ENCODE peak calls at places on chromosomes 6 and 20, in four cellular contexts. One of them, this sample, is unnamed. For H3K9me3, the result is how much of the 10 kb centered on the place peaks cover.

GRCh38 chr6:158027590-158028285 is 46.1 kb downstream of the SYNJ2 start:
- DNase-seq in upper lobe of left lung: no peak
- DNase-seq in H9: no peak
- DNase-seq in body of pancreas: no peak
- DNase-seq in this sample: no peak

GRCh38 chr6:26064619-26065257 is 22.5 kb upstream of the HFE start:
- DNase-seq in body of pancreas: peak
- DNase-seq in upper lobe of left lung: no peak
- DNase-seq in H9: no peak
- DNase-seq in this sample: no peak

GRCh38 chr20:57397693-57398108 is 6.5 kb downstream of the RBM38 start:
- DNase-seq in H9: no peak
- DNase-seq in body of pancreas: no peak
- DNase-seq in upper lobe of left lung: no peak
- DNase-seq in this sample: peak

GRCh38 chr6:75643173-75643572 is 41.5 kb downstream of the SENP6 start:
- DNase-seq in H9: no peak
- DNase-seq in upper lobe of left lung: no peak
- DNase-seq in body of pancreas: no peak
- DNase-seq in this sample: no peak

GRCh38 chr6:211856-212497 is 80.3 kb upstream of the DUSP22 start:
- DNase-seq in H9: no peak
- DNase-seq in body of pancreas: no peak
- DNase-seq in upper lobe of left lung: no peak
- DNase-seq in this sample: no peak

GRCh38 chr6:132887204-132887603 is 72.8 kb downstream of the RPS12 start:
- DNase-seq in H9: no peak
- DNase-seq in upper lobe of left lung: no peak
- DNase-seq in body of pancreas: no peak
- DNase-seq in this sample: no peak

GRCh38 chr6:16140607-16141006 is 11.7 kb downstream of the MYLIP start:
- DNase-seq in upper lobe of left lung: no peak
- DNase-seq in H9: no peak
- DNase-seq in body of pancreas: no peak
- DNase-seq in this sample: no peak

GRCh38 chr20:9478801-9479200 is 35.6 kb upstream of the LAMP5 start:
- DNase-seq in body of pancreas: no peak
- DNase-seq in H9: no peak
- DNase-seq in upper lobe of left lung: no peak
- DNase-seq in this sample: no peak

GRCh38 chr20:48797275-48797825 is 30.4 kb downstream of the PREX1 start:
- DNase-seq in body of pancreas: no peak
- DNase-seq in upper lobe of left lung: peak
- DNase-seq in H9: no peak
- DNase-seq in this sample: no peak

GRCh38 chr20:19786311-19786710 is 28.3 kb downstream of the RIN2 start:
- DNase-seq in upper lobe of left lung: no peak
- DNase-seq in body of pancreas: no peak
- DNase-seq in H9: peak
- DNase-seq in this sample: no peak

GRCh38 chr20:9363673-9364072 is 150.7 kb upstream of the LAMP5 start:
- DNase-seq in H9: no peak
- DNase-seq in upper lobe of left lung: no peak
- DNase-seq in body of pancreas: no peak
- DNase-seq in this sample: no peak

GRCh38 chr6:4351857-4352669 is 216.7 kb upstream of the ECI2 start:
- DNase-seq in upper lobe of left lung: no peak
- DNase-seq in body of pancreas: peak
- DNase-seq in H9: no peak
- DNase-seq in this sample: no peak

GRCh38 chr6:43717822-43718221 is 30.2 kb upstream of the MRPS18A start:
- DNase-seq in upper lobe of left lung: peak
- DNase-seq in body of pancreas: no peak
- DNase-seq in H9: no peak
- DNase-seq in this sample: no peak

GRCh38 chr6:1620504-1621327 is 11.0 kb downstream of the FOXC1 start:
- DNase-seq in H9: no peak
- DNase-seq in body of pancreas: no peak
- DNase-seq in upper lobe of left lung: peak
- DNase-seq in this sample: no peak

GRCh38 chr6:17966451-17966850 is 21.0 kb downstream of the KIF13A start:
- DNase-seq in H9: no peak
- DNase-seq in upper lobe of left lung: no peak
- DNase-seq in body of pancreas: no peak
- DNase-seq in this sample: no peak

GRCh38 chr20:10675456-10675848 is 1.7 kb upstream of the JAG1 start:
- DNase-seq in body of pancreas: no peak
- DNase-seq in upper lobe of left lung: no peak
- DNase-seq in H9: no peak
- DNase-seq in this sample: no peak

GRCh38 chr6:21733311-21733710 is 139.8 kb downstream of the SOX4 start:
- DNase-seq in body of pancreas: no peak
- DNase-seq in upper lobe of left lung: no peak
- DNase-seq in H9: no peak
- DNase-seq in this sample: no peak

GRCh38 chr6:154887051-154887450 is 108.1 kb upstream of the TIAM2 start:
- DNase-seq in upper lobe of left lung: no peak
- DNase-seq in H9: no peak
- DNase-seq in body of pancreas: no peak
- DNase-seq in this sample: no peak

GRCh38 chr6:11298651-11299420 is 66.4 kb upstream of the NEDD9 start:
- DNase-seq in body of pancreas: peak
- DNase-seq in H9: peak
- DNase-seq in upper lobe of left lung: no peak
- DNase-seq in this sample: no peak

GRCh38 chr20:48544402-48545333 is 283.1 kb downstream of the PREX1 start:
- DNase-seq in upper lobe of left lung: no peak
- DNase-seq in body of pancreas: no peak
- DNase-seq in H9: no peak
- DNase-seq in this sample: no peak

GRCh38 chr6:2740601-2741000 is 10.1 kb downstream of the MYLK4 start:
- DNase-seq in body of pancreas: no peak
- DNase-seq in H9: no peak
- DNase-seq in upper lobe of left lung: no peak
- DNase-seq in this sample: no peak

GRCh38 chr6:128822271-128822670 is 60.7 kb upstream of the LAMA2 start:
- DNase-seq in body of pancreas: no peak
- DNase-seq in H9: no peak
- DNase-seq in upper lobe of left lung: no peak
- DNase-seq in this sample: no peak

GRCh38 chr20:61589055-61589385 is 337.0 kb downstream of the CDH4 start:
- DNase-seq in upper lobe of left lung: no peak
- DNase-seq in body of pancreas: no peak
- DNase-seq in H9: no peak
- DNase-seq in this sample: no peak

GRCh38 chr20:2984028-2984501 is 59.4 kb upstream of the GNRH2 start:
- DNase-seq in body of pancreas: no peak
- DNase-seq in H9: no peak
- DNase-seq in upper lobe of left lung: no peak
- DNase-seq in this sample: no peak

GRCh38 chr6:9745966-9746365 is 668.9 kb downstream of the TFAP2A start:
- DNase-seq in H9: no peak
- DNase-seq in upper lobe of left lung: no peak
- DNase-seq in body of pancreas: no peak
- DNase-seq in this sample: no peak

GRCh38 chr6:130466744-130467052 is 100.9 kb downstream of the TMEM200A start:
- DNase-seq in upper lobe of left lung: no peak
- DNase-seq in H9: no peak
- DNase-seq in body of pancreas: no peak
- DNase-seq in this sample: no peak

GRCh38 chr6:78157606-78158005 is 504.8 kb downstream of the MEI4 start:
- DNase-seq in upper lobe of left lung: no peak
- DNase-seq in body of pancreas: no peak
- DNase-seq in H9: no peak
- DNase-seq in this sample: no peak
- H3K9me3 ChIP-seq in upper lobe of left lung: under half
- H3K9me3 ChIP-seq in body of pancreas: under half
- H3K9me3 ChIP-seq in H9: under half
- H3K9me3 ChIP-seq in this sample: under half

DNA sequence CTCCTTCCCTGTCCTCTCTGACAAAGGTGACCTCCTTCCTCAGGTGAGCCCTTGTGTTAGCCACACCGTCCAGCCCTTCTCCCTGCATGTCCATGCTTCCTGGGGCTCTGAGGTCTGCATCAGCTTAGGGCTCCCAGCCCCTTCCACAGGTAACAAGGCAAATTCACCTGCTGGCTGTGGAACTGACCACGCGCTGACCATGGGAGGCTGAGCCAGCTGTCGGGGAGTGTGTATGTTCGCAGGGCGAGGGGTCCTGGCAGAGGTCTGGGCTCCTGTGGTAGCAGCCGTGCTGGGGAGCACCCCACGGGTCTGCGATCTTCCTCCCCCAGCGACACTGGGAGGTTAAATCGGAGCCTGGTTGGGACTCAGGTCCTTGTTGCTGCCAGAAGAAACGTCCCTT is 136.7 kb downstream of the PHACTR3 start:
- DNase-seq in upper lobe of left lung: no peak
- DNase-seq in body of pancreas: no peak
- DNase-seq in H9: no peak
- DNase-seq in this sample: no peak
- H3K9me3 ChIP-seq in upper lobe of left lung: under half
- H3K9me3 ChIP-seq in body of pancreas: under half
- H3K9me3 ChIP-seq in H9: under half
- H3K9me3 ChIP-seq in this sample: under half

DNA sequence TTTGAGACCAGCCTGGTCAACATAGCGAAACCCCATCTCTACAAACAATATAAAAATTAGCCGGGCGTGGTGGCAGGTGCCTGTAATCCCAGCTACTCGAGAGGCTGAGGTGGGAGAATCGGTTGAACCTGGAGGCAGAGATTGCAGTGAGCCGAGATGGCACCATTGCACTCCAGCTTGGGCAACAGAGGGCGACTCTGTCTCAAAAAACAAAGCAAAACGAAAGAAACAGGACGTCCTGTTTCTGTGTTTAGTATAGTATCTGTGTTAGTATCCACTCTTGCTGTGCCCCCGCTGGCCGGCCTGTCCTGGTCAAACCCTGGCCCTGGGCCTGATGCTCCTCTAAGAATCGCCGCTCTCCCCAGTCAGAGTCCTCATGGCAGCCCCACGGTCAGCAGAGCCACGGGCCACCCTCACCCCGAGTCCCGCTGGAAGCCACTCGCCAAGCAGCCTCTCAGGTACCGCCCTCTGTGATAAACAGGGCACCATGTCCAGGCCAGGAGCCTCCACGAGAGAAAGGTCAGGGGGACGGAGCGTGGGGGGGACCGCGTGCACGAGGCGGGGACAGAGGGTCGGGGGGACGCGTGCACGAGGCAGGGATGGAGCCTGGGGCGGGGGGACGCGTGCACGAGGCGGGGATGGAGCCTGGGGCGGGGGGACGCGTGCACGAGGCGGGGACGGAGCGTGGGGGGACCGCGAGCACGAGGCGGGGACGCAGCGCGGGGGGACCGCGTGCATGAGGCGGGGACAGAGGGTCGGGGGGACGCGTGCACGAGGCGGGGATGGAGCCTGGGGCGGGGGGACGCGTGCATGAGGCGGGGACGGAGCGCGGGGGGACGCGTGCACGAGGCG is 384.5 kb downstream of the SMOC2 start:
- DNase-seq in upper lobe of left lung: peak
- DNase-seq in body of pancreas: no peak
- DNase-seq in H9: no peak
- DNase-seq in this sample: no peak
- H3K9me3 ChIP-seq in upper lobe of left lung: under half
- H3K9me3 ChIP-seq in body of pancreas: under half
- H3K9me3 ChIP-seq in H9: under half
- H3K9me3 ChIP-seq in this sample: under half

GRCh38 chr20:31274441-31274840 is 17.0 kb downstream of the DEFB115 start:
- DNase-seq in H9: no peak
- DNase-seq in body of pancreas: no peak
- DNase-seq in upper lobe of left lung: peak
- DNase-seq in this sample: no peak
- H3K9me3 ChIP-seq in H9: half or more
- H3K9me3 ChIP-seq in body of pancreas: under half
- H3K9me3 ChIP-seq in upper lobe of left lung: under half
- H3K9me3 ChIP-seq in this sample: under half